ENCODE peak calls at places on chromosomes 4 and X, in ten cellular contexts. One of them, this sample, is unnamed.

GRCh38 chrX:29662759-29663503 is 552.4 kb upstream of the MAGEB2 start:
- DNase-seq in HL-60: peak; percentile 38
- DNase-seq in CD8-positive, alpha-beta T cell: no peak
- DNase-seq in BE2C: no peak
- DNase-seq in ovary: no peak
- DNase-seq in bronchial epithelial cell: peak; percentile 93
- DNase-seq in GM12865: peak; percentile 47
- DNase-seq in nephron progenitor cell: no peak
- DNase-seq in A549: peak; percentile 98
- DNase-seq in tibial artery: no peak
- DNase-seq in this sample: no peak

GRCh38 chrX:318739-319578 is at the start of gene GTPBP6:
- DNase-seq in HL-60: peak; percentile 91
- DNase-seq in CD8-positive, alpha-beta T cell: peak; percentile 96
- DNase-seq in BE2C: peak; percentile 95
- DNase-seq in ovary: peak; percentile 99
- DNase-seq in bronchial epithelial cell: peak; percentile 97
- DNase-seq in GM12865: peak; percentile 98
- DNase-seq in nephron progenitor cell: peak; percentile 98
- DNase-seq in A549: peak; percentile 100
- DNase-seq in tibial artery: peak; percentile 99
- DNase-seq in this sample: peak; percentile 97

GRCh38 chr4:75248770-75249467 is 265.3 kb downstream of the RCHY1 start:
- DNase-seq in HL-60: no peak
- DNase-seq in CD8-positive, alpha-beta T cell: no peak
- DNase-seq in BE2C: no peak
- DNase-seq in ovary: no peak
- DNase-seq in bronchial epithelial cell: peak; percentile 81
- DNase-seq in GM12865: no peak
- DNase-seq in nephron progenitor cell: no peak
- DNase-seq in A549: no peak
- DNase-seq in tibial artery: no peak
- DNase-seq in this sample: peak; percentile 17

GRCh38 chr4:176303938-176304337 is 15.8 kb upstream of the SPCS3 start:
- DNase-seq in HL-60: no peak
- DNase-seq in CD8-positive, alpha-beta T cell: no peak
- DNase-seq in BE2C: no peak
- DNase-seq in ovary: no peak
- DNase-seq in bronchial epithelial cell: no peak
- DNase-seq in GM12865: no peak
- DNase-seq in nephron progenitor cell: no peak
- DNase-seq in A549: no peak
- DNase-seq in tibial artery: no peak
- DNase-seq in this sample: no peak

GRCh38 chrX:41481264-41482109 is 34.3 kb downstream of the NYX start:
- DNase-seq in HL-60: no peak
- DNase-seq in CD8-positive, alpha-beta T cell: no peak
- DNase-seq in BE2C: peak; percentile 18
- DNase-seq in ovary: no peak
- DNase-seq in bronchial epithelial cell: peak; percentile 8
- DNase-seq in GM12865: peak; percentile 49
- DNase-seq in nephron progenitor cell: no peak
- DNase-seq in A549: peak; percentile 30
- DNase-seq in tibial artery: no peak
- DNase-seq in this sample: peak; percentile 15

GRCh38 chrX:112839856-112840255 is 775 bp downstream of the AMOT start:
- DNase-seq in HL-60: no peak
- DNase-seq in CD8-positive, alpha-beta T cell: no peak
- DNase-seq in BE2C: no peak
- DNase-seq in ovary: no peak
- DNase-seq in bronchial epithelial cell: no peak
- DNase-seq in GM12865: no peak
- DNase-seq in nephron progenitor cell: no peak
- DNase-seq in A549: no peak
- DNase-seq in tibial artery: no peak
- DNase-seq in this sample: no peak

GRCh38 chr4:30920043-30920442 is 199.9 kb downstream of the PCDH7 start:
- DNase-seq in HL-60: no peak
- DNase-seq in CD8-positive, alpha-beta T cell: no peak
- DNase-seq in BE2C: no peak
- DNase-seq in ovary: no peak
- DNase-seq in bronchial epithelial cell: no peak
- DNase-seq in GM12865: no peak
- DNase-seq in nephron progenitor cell: peak; percentile 10
- DNase-seq in A549: peak; percentile 0
- DNase-seq in tibial artery: no peak
- DNase-seq in this sample: no peak

GRCh38 chrX:130523460-130524394 is 121.9 kb downstream of the RBMX2 start:
- DNase-seq in HL-60: no peak
- DNase-seq in CD8-positive, alpha-beta T cell: no peak
- DNase-seq in BE2C: peak; percentile 65
- DNase-seq in ovary: no peak
- DNase-seq in bronchial epithelial cell: peak; percentile 10
- DNase-seq in GM12865: no peak
- DNase-seq in nephron progenitor cell: peak; percentile 62
- DNase-seq in A549: no peak
- DNase-seq in tibial artery: peak; percentile 22
- DNase-seq in this sample: no peak

GRCh38 chr4:187922274-187922673 is 73.3 kb upstream of the ZFP42 start:
- DNase-seq in HL-60: no peak
- DNase-seq in CD8-positive, alpha-beta T cell: no peak
- DNase-seq in BE2C: no peak
- DNase-seq in ovary: no peak
- DNase-seq in bronchial epithelial cell: no peak
- DNase-seq in GM12865: no peak
- DNase-seq in nephron progenitor cell: no peak
- DNase-seq in A549: no peak
- DNase-seq in tibial artery: no peak
- DNase-seq in this sample: no peak

GRCh38 chr4:11471613-11472012 is 42.9 kb upstream of the HS3ST1 start:
- DNase-seq in HL-60: no peak
- DNase-seq in CD8-positive, alpha-beta T cell: peak; percentile 21
- DNase-seq in BE2C: no peak
- DNase-seq in ovary: no peak
- DNase-seq in bronchial epithelial cell: peak; percentile 53
- DNase-seq in GM12865: peak; percentile 71
- DNase-seq in nephron progenitor cell: no peak
- DNase-seq in A549: no peak
- DNase-seq in tibial artery: no peak
- DNase-seq in this sample: no peak

GRCh38 chrX:105375816-105376215 is 155.3 kb upstream of the TEX13A start:
- DNase-seq in HL-60: no peak
- DNase-seq in CD8-positive, alpha-beta T cell: no peak
- DNase-seq in BE2C: no peak
- DNase-seq in ovary: no peak
- DNase-seq in bronchial epithelial cell: peak; percentile 74
- DNase-seq in GM12865: no peak
- DNase-seq in nephron progenitor cell: no peak
- DNase-seq in A549: no peak
- DNase-seq in tibial artery: no peak
- DNase-seq in this sample: no peak

GRCh38 chrX:129876734-129877395 is 29.1 kb upstream of the UTP14A start:
- DNase-seq in HL-60: no peak
- DNase-seq in CD8-positive, alpha-beta T cell: no peak
- DNase-seq in BE2C: no peak
- DNase-seq in ovary: no peak
- DNase-seq in bronchial epithelial cell: peak; percentile 58
- DNase-seq in GM12865: no peak
- DNase-seq in nephron progenitor cell: no peak
- DNase-seq in A549: peak; percentile 42
- DNase-seq in tibial artery: no peak
- DNase-seq in this sample: no peak

GRCh38 chr4:64784125-64784524 is 374.9 kb upstream of the TECRL start:
- DNase-seq in HL-60: no peak
- DNase-seq in CD8-positive, alpha-beta T cell: no peak
- DNase-seq in BE2C: no peak
- DNase-seq in ovary: no peak
- DNase-seq in bronchial epithelial cell: peak; percentile 47
- DNase-seq in GM12865: no peak
- DNase-seq in nephron progenitor cell: no peak
- DNase-seq in A549: no peak
- DNase-seq in tibial artery: no peak
- DNase-seq in this sample: no peak

GRCh38 chrX:11664211-11664888 is 1.4 kb downstream of the ARHGAP6 start:
- DNase-seq in HL-60: no peak
- DNase-seq in CD8-positive, alpha-beta T cell: no peak
- DNase-seq in BE2C: no peak
- DNase-seq in ovary: peak; percentile 37
- DNase-seq in bronchial epithelial cell: no peak
- DNase-seq in GM12865: peak; percentile 53
- DNase-seq in nephron progenitor cell: peak; percentile 23
- DNase-seq in A549: no peak
- DNase-seq in tibial artery: no peak
- DNase-seq in this sample: peak; percentile 3

GRCh38 chrX:134909258-134909657 is 81.5 kb upstream of the SMIM10 start:
- DNase-seq in HL-60: no peak
- DNase-seq in CD8-positive, alpha-beta T cell: no peak
- DNase-seq in BE2C: no peak
- DNase-seq in ovary: no peak
- DNase-seq in bronchial epithelial cell: no peak
- DNase-seq in GM12865: no peak
- DNase-seq in nephron progenitor cell: no peak
- DNase-seq in A549: no peak
- DNase-seq in tibial artery: no peak
- DNase-seq in this sample: no peak

GRCh38 chrX:134907302-134907701 is 83.5 kb upstream of the SMIM10 start:
- DNase-seq in HL-60: no peak
- DNase-seq in CD8-positive, alpha-beta T cell: no peak
- DNase-seq in BE2C: no peak
- DNase-seq in ovary: no peak
- DNase-seq in bronchial epithelial cell: no peak
- DNase-seq in GM12865: no peak
- DNase-seq in nephron progenitor cell: no peak
- DNase-seq in A549: no peak
- DNase-seq in tibial artery: no peak
- DNase-seq in this sample: no peak

GRCh38 chrX:134911348-134911747 is 79.4 kb upstream of the SMIM10 start:
- DNase-seq in HL-60: no peak
- DNase-seq in CD8-positive, alpha-beta T cell: no peak
- DNase-seq in BE2C: no peak
- DNase-seq in ovary: no peak
- DNase-seq in bronchial epithelial cell: no peak
- DNase-seq in GM12865: no peak
- DNase-seq in nephron progenitor cell: no peak
- DNase-seq in A549: no peak
- DNase-seq in tibial artery: no peak
- DNase-seq in this sample: no peak

DNA sequence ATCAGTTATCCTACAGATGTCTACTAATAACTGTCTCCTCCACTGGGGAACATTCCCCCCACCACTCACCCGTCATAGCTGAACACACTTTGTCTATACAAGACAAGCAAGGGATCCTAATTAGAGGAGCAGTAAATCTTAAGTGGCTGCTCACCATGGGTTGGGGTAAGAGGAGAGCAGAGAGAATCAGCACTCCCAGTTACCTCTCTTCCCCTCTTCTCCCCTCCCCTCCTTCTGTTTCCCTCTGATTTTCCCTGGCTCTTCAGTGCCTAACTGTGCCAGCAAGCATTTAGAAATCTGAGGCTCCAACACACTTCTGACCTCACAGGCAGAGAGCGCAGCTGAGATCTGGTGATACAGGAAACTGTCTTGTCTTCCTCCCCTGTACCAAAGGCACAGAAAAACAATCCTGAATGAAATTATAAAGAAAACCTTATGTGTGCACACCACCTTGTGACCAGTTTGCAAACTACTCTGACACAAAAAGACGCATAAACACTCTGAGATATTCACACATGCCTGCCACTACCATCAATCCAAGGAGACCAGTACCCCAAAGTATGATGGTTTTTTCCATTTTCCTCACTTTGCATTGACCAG is 82.5 kb upstream of the SMIM10 start:
- DNase-seq in HL-60: no peak
- DNase-seq in CD8-positive, alpha-beta T cell: no peak
- DNase-seq in BE2C: peak; percentile 28
- DNase-seq in ovary: no peak
- DNase-seq in bronchial epithelial cell: no peak
- DNase-seq in GM12865: no peak
- DNase-seq in nephron progenitor cell: no peak
- DNase-seq in A549: peak; percentile 36
- DNase-seq in tibial artery: no peak
- DNase-seq in this sample: no peak
- TF ChIP-seq CTCF in HL-60: no peak
- TF ChIP-seq CTCF in CD8-positive, alpha-beta T cell: no peak
- TF ChIP-seq CTCF in BE2C: peak; percentile 52
- TF ChIP-seq CTCF in ovary: no peak
- TF ChIP-seq CTCF in bronchial epithelial cell: no peak
- TF ChIP-seq CTCF in GM12865: no peak
- TF ChIP-seq CTCF in nephron progenitor cell: no peak
- TF ChIP-seq CTCF in A549: peak; percentile 19
- TF ChIP-seq CTCF in tibial artery: no peak
- TF ChIP-seq CTCF in this sample: no peak

DNA sequence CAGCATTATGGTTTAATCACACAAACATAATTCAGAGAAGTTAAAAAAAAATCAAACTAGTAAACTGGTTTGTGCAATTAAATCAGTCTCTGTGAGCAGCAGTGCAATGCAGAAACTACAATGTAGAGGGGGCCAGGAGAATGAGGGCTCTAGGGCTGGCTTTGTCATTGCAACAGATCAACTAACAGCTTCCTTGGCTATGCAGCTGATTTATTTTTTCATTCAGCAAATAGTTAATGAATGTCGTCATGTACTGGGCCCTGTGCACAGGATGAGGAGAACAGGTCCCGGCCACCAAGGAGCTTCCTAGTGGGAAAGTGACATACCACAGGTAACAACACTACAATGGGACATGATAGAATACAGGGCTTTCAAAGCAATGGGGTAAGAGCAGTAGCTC is 190.1 kb downstream of the NSUN7 start:
- DNase-seq in HL-60: no peak
- DNase-seq in CD8-positive, alpha-beta T cell: no peak
- DNase-seq in BE2C: no peak
- DNase-seq in ovary: no peak
- DNase-seq in bronchial epithelial cell: no peak
- DNase-seq in GM12865: no peak
- DNase-seq in nephron progenitor cell: no peak
- DNase-seq in A549: no peak
- DNase-seq in tibial artery: no peak
- DNase-seq in this sample: no peak
- TF ChIP-seq CTCF in HL-60: no peak
- TF ChIP-seq CTCF in CD8-positive, alpha-beta T cell: no peak
- TF ChIP-seq CTCF in BE2C: no peak
- TF ChIP-seq CTCF in ovary: no peak
- TF ChIP-seq CTCF in bronchial epithelial cell: no peak
- TF ChIP-seq CTCF in GM12865: no peak
- TF ChIP-seq CTCF in nephron progenitor cell: no peak
- TF ChIP-seq CTCF in A549: no peak
- TF ChIP-seq CTCF in tibial artery: no peak
- TF ChIP-seq CTCF in this sample: no peak

GRCh38 chrX:57918750-57919436 is 8.6 kb upstream of the ZXDA start:
- DNase-seq in HL-60: peak; percentile 1
- DNase-seq in CD8-positive, alpha-beta T cell: no peak
- DNase-seq in BE2C: no peak
- DNase-seq in ovary: peak; percentile 22
- DNase-seq in bronchial epithelial cell: peak; percentile 16
- DNase-seq in GM12865: peak; percentile 28
- DNase-seq in nephron progenitor cell: no peak
- DNase-seq in A549: peak; percentile 50
- DNase-seq in tibial artery: no peak
- DNase-seq in this sample: no peak
- TF ChIP-seq CTCF in HL-60: no peak
- TF ChIP-seq CTCF in CD8-positive, alpha-beta T cell: peak; percentile 37
- TF ChIP-seq CTCF in BE2C: peak; percentile 37
- TF ChIP-seq CTCF in ovary: no peak
- TF ChIP-seq CTCF in bronchial epithelial cell: peak; percentile 31
- TF ChIP-seq CTCF in GM12865: peak; percentile 45
- TF ChIP-seq CTCF in nephron progenitor cell: no peak
- TF ChIP-seq CTCF in A549: peak; percentile 50
- TF ChIP-seq CTCF in tibial artery: peak; percentile 36
- TF ChIP-seq CTCF in this sample: peak; percentile 32

GRCh38 chr4:1116837-1117236 is 3.5 kb upstream of the RNF212 start:
- DNase-seq in HL-60: no peak
- DNase-seq in CD8-positive, alpha-beta T cell: no peak
- DNase-seq in BE2C: no peak
- DNase-seq in ovary: no peak
- DNase-seq in bronchial epithelial cell: no peak
- DNase-seq in GM12865: no peak
- DNase-seq in nephron progenitor cell: no peak
- DNase-seq in A549: no peak
- DNase-seq in tibial artery: no peak
- DNase-seq in this sample: no peak
- TF ChIP-seq CTCF in HL-60: no peak
- TF ChIP-seq CTCF in CD8-positive, alpha-beta T cell: no peak
- TF ChIP-seq CTCF in BE2C: no peak
- TF ChIP-seq CTCF in ovary: no peak
- TF ChIP-seq CTCF in bronchial epithelial cell: no peak
- TF ChIP-seq CTCF in GM12865: no peak
- TF ChIP-seq CTCF in nephron progenitor cell: no peak
- TF ChIP-seq CTCF in A549: no peak
- TF ChIP-seq CTCF in tibial artery: no peak
- TF ChIP-seq CTCF in this sample: no peak